ENCODE peak calls at places on chromosome 20, in four cellular contexts. Q is A549, R is sigmoid colon, F is Peyer's patch. A is an unnamed sample.

GRCh38 chr20:22617160-22617559 is 32.8 kb upstream of the FOXA2 start:
- DNase-seq in R (no peak), F (no peak), Q (peak; percentile 80), A (no peak)

GRCh38 chr20:18263723-18264122 is 24.6 kb upstream of the ZNF133 start:
- DNase-seq in R (no peak), Q (no peak), F (no peak), A (no peak)

GRCh38 chr20:44691424-44692423 is 23.4 kb upstream of the CCN5 start:
- DNase-seq in F (no peak), R (peak; percentile 79), Q (no peak), A (peak; percentile 81)

GRCh38 chr20:35992713-35993335 is 24.4 kb downstream of the CNBD2 start:
- DNase-seq in Q (peak; percentile 87), F (peak; percentile 37), R (peak; percentile 69), A (peak; percentile 21)

GRCh38 chr20:10919549-10920140 is 245.8 kb upstream of the JAG1 start:
- DNase-seq in F (no peak), Q (no peak), R (peak; percentile 64), A (no peak)

GRCh38 chr20:41138217-41138526 is 829 bp downstream of the PLCG1 start:
- DNase-seq in Q (no peak), R (no peak), F (no peak), A (no peak)

GRCh38 chr20:19786311-19786710 is 28.3 kb downstream of the RIN2 start:
- DNase-seq in F (no peak), Q (no peak), R (peak; percentile 63), A (peak; percentile 40)

GRCh38 chr20:57040924-57041323 is 225.5 kb downstream of the BMP7 start:
- DNase-seq in R (peak; percentile 84), F (no peak), Q (no peak), A (no peak)

GRCh38 chr20:10774357-10774943 is 100.7 kb upstream of the JAG1 start:
- DNase-seq in R (no peak), Q (no peak), F (no peak), A (no peak)

GRCh38 chr20:31821427-31821826 is 2.3 kb downstream of the MYLK2 start:
- DNase-seq in Q (no peak), F (no peak), R (peak; percentile 63), A (peak; percentile 82)

GRCh38 chr20:44019638-44020335 is 105.1 kb downstream of the TOX2 start:
- DNase-seq in R (no peak), Q (no peak), F (peak; percentile 18), A (no peak)

GRCh38 chr20:59848182-59848581 is 85.3 kb downstream of the SYCP2 start:
- DNase-seq in R (no peak), F (no peak), Q (no peak), A (no peak)

GRCh38 chr20:23679448-23680092 is 9.3 kb downstream of the CST4 start:
- DNase-seq in F (no peak), R (no peak), Q (no peak), A (no peak)

GRCh38 chr20:19867074-19867473 is 109.0 kb downstream of the RIN2 start:
- DNase-seq in R (no peak), F (no peak), Q (no peak), A (no peak)

GRCh38 chr20:9602834-9603173 is 88.4 kb downstream of the LAMP5 start:
- DNase-seq in F (no peak), R (no peak), Q (no peak), A (no peak)

GRCh38 chr20:57806975-57807374 is 97.2 kb upstream of the PMEPA1 start:
- DNase-seq in Q (no peak), F (no peak), R (no peak), A (no peak)

GRCh38 chr20:23136893-23137745 is 51.0 kb upstream of the CD93 start:
- DNase-seq in F (no peak), R (peak; percentile 57), Q (no peak), A (peak; percentile 91)

GRCh38 chr20:64065973-64066341 is 3.0 kb downstream of the TCEA2 start:
- DNase-seq in R (no peak), Q (no peak), F (peak; percentile 73), A (no peak)

GRCh38 chr20:40233401-40233800 is 455.6 kb downstream of the MAFB start:
- DNase-seq in Q (no peak), R (no peak), F (no peak), A (no peak)

GRCh38 chr20:13028001-13028400 is 19.2 kb downstream of the SPTLC3 start:
- DNase-seq in R (no peak), F (no peak), Q (no peak), A (no peak)

GRCh38 chr20:688809-689208 is 13.2 kb upstream of the SCRT2 start:
- DNase-seq in F (no peak), Q (no peak), R (no peak), A (no peak)

GRCh38 chr20:695165-695866 is 19.7 kb upstream of the SCRT2 start:
- DNase-seq in F (no peak), Q (no peak), R (peak; percentile 9), A (no peak)

GRCh38 chr20:4815618-4816017 is 93.9 kb downstream of the PRND start:
- DNase-seq in Q (no peak), R (no peak), F (no peak), A (no peak)

GRCh38 chr20:4812641-4813075 is 90.9 kb downstream of the PRND start:
- DNase-seq in R (no peak), F (peak; percentile 70), Q (no peak), A (no peak)

GRCh38 chr20:4813076-4813838 is 91.5 kb downstream of the PRND start:
- DNase-seq in R (peak; percentile 68), F (peak; percentile 80), Q (no peak), A (no peak)

GRCh38 chr20:4813839-4814695 is 92.4 kb downstream of the PRND start:
- DNase-seq in F (peak; percentile 77), Q (no peak), R (no peak), A (no peak)

GRCh38 chr20:4814696-4815252 is 93.1 kb downstream of the PRND start:
- DNase-seq in F (peak; percentile 84), Q (no peak), R (no peak), A (no peak)
- TF ChIP-seq POLR2A in F (no peak), Q (no peak), R (no peak), A (no peak)

GRCh38 chr20:62898093-62898964 is 28.0 kb downstream of the DIDO1 start:
- DNase-seq in R (peak; percentile 85), Q (no peak), F (no peak), A (no peak)

GRCh38 chr20:62898970-62899632 is 27.2 kb downstream of the DIDO1 start:
- DNase-seq in Q (no peak), R (no peak), F (no peak), A (no peak)

GRCh38 chr20:62900692-62901584 is 25.4 kb downstream of the DIDO1 start:
- DNase-seq in F (no peak), R (no peak), Q (peak; percentile 57), A (no peak)

GRCh38 chr20:62900052-62900691 is 26.1 kb downstream of the DIDO1 start:
- DNase-seq in R (peak; percentile 92), F (peak; percentile 74), Q (peak; percentile 92), A (peak; percentile 61)

GRCh38 chr20:62899633-62900051 is 26.7 kb downstream of the DIDO1 start:
- DNase-seq in F (no peak), R (no peak), Q (no peak), A (no peak)
- TF ChIP-seq CTCF in F (peak; percentile 16), R (no peak), Q (no peak), A (no peak)

GRCh38 chr20:2796011-2796660 is 4.3 kb downstream of the CPXM1 start:
- DNase-seq in Q (no peak), F (no peak), R (no peak), A (no peak)

GRCh38 chr20:2793471-2793870 is 7.0 kb downstream of the CPXM1 start:
- DNase-seq in Q (no peak), F (no peak), R (no peak), A (no peak)

GRCh38 chr20:2795451-2795850 is 5.0 kb downstream of the CPXM1 start:
- DNase-seq in F (no peak), R (no peak), Q (no peak), A (no peak)

GRCh38 chr20:2794202-2794748 is 6.2 kb downstream of the CPXM1 start:
- DNase-seq in F (no peak), R (no peak), Q (no peak), A (no peak)

DNA sequence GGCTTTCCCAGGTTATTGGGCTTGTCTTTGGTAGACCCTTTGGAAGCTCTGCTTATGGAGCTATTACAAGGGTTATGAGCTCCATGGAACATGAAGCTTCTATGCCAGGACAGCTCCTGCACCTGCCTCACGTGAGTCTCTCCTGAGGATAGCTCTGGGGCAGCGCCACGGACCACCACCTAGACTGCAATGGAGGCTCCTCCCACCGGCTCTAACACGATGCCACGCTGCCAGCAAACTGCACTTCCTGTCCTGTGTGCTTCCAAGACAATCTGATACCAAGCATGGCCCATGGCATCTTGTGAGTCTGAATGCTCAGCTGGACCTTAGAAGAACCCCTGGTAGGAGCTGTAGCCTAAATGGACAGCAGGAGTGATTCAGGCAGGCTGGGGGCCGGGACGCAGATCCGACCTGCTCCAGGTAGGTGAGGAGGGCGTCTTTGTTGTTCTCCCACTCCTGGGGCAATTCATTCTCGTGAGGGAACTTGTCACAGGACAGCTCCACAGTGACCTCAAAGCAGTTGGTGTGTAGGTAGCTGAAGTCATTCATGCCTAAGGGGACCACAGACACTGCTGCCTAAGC is 5.5 kb downstream of the CPXM1 start:
- DNase-seq in R (no peak), F (no peak), Q (no peak), A (no peak)
- TF ChIP-seq POLR2A in R (no peak), F (no peak), Q (no peak), A (no peak)

GRCh38 chr20:33291830-33292355 is 8.9 kb downstream of the BPIFB1 start:
- DNase-seq in R (no peak), F (peak; percentile 34), Q (peak; percentile 59), A (no peak)
- TF ChIP-seq CTCF in R (peak; percentile 20), F (peak; percentile 57), Q (peak; percentile 63), A (peak; percentile 45)

GRCh38 chr20:52190437-52191131 is 995 bp downstream of the ZFP64 start:
- DNase-seq in Q (peak; percentile 73), F (peak; percentile 50), R (no peak), A (no peak)
- TF ChIP-seq POLR2A in Q (no peak), F (no peak), R (no peak), A (no peak)

DNA sequence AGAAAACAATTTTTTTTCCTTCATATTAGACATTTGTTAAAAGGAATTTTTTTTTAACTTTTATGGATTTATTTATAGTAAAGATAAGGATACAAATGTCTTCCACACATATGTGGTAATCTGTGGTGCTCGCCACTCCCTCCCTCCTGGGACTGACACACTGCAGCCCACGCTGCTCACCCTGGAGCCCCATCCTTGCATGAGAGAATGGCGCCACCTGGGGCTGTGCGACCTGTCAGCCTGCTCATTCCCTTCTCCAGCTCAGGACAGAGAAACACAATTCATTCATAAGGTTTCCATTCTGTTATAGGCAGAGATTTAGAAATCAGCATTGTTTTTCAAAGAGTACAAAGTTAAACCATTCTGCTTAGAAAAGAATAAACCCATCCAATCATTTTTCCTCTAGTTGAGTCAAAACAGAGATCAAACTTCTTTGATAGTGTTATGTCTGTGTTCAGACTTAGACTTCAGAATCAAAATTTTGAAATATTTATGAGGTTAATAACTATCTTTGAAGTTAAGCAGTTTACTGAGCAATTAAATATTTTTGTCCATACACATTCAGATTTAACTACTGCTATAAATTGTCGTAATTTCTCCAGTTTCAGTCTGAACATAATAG is 42.8 kb upstream of the DYNLRB1 start:
- DNase-seq in F (no peak), Q (peak; percentile 44), R (no peak), A (no peak)
- TF ChIP-seq CTCF in F (peak; percentile 28), Q (peak; percentile 65), R (no peak), A (no peak)

GRCh38 chr20:45894797-45895196 is 3.7 kb downstream of the CTSA start:
- DNase-seq in R (no peak), F (no peak), Q (no peak), A (no peak)
- TF ChIP-seq POLR2A in R (no peak), F (no peak), Q (no peak), A (no peak)

GRCh38 chr20:37543828-37544227 is 16.2 kb upstream of the BLCAP start:
- DNase-seq in Q (peak; percentile 51), F (no peak), R (no peak), A (no peak)
- TF ChIP-seq CTCF in Q (peak; percentile 32), F (peak; percentile 24), R (no peak), A (no peak)